ENCODE peak calls at places on chromosome 9, in eight cellular contexts. N is activated naive CD8-positive, alpha-beta T cell treated with anti-CD3 and anti-CD28 coated beads, Interleukin-2, amount 50 U/mL, for 24 hours; F is renal cortical epithelial cell; O is ACHN; E is right cardiac atrium; I is cardiac fibroblast; G is ascending aorta; D is stimulated activated CD8-positive, alpha-beta memory T cell treated with anti-CD3 and anti-CD28 coated beads, Interleukin-4, amount 100 ng/mL, for 24 hours. J is an unnamed sample.

GRCh38 chr9:116491659-116492058 is 195.4 kb upstream of the TRIM32 start:
- DNase-seq in N (no peak), F (no peak), O (no peak), E (no peak), I (no peak), G (no peak), D (no peak), J (no peak)

GRCh38 chr9:37840560-37841194 is 40.1 kb downstream of the DCAF10 start:
- DNase-seq in N (peak; percentile 16), F (peak; percentile 70), O (peak; percentile 46), E (no peak), I (peak; percentile 82), G (no peak), D (no peak), J (no peak)

GRCh38 chr9:108569624-108570023 is 286.2 kb downstream of the ACTL7B start:
- DNase-seq in N (no peak), F (no peak), O (no peak), E (no peak), I (peak; percentile 56), G (no peak), D (no peak), J (no peak)

GRCh38 chr9:132670816-132671371 is 630 bp downstream of the GTF3C4 start:
- DNase-seq in N (peak; percentile 55), F (no peak), O (peak; percentile 27), E (peak; percentile 52), I (peak; percentile 36), G (no peak), D (peak; percentile 28), J (no peak)

GRCh38 chr9:106084702-106085101 is 390.4 kb downstream of the TMEM38B start:
- DNase-seq in N (no peak), F (no peak), O (no peak), E (no peak), I (no peak), G (no peak), D (no peak), J (no peak)

GRCh38 chr9:136482046-136482792 is 621 bp downstream of the SEC16A start:
- DNase-seq in N (peak; percentile 23), F (peak; percentile 34), O (peak; percentile 34), E (no peak), I (peak; percentile 54), G (no peak), D (no peak), J (no peak)

GRCh38 chr9:75461188-75461587 is 372.9 kb downstream of the OSTF1 start:
- DNase-seq in N (no peak), F (no peak), O (no peak), E (no peak), I (no peak), G (no peak), D (no peak), J (no peak)

GRCh38 chr9:98791147-98792095 is 4.9 kb downstream of the ANKS6 start:
- DNase-seq in N (peak; percentile 76), F (peak; percentile 97), O (peak; percentile 92), E (peak; percentile 93), I (peak; percentile 96), G (peak; percentile 63), D (peak; percentile 38), J (peak; percentile 87)

GRCh38 chr9:15277400-15278137 is 29.4 kb downstream of the TTC39B start:
- DNase-seq in N (no peak), F (peak; percentile 78), O (peak; percentile 43), E (no peak), I (peak; percentile 52), G (no peak), D (no peak), J (no peak)

GRCh38 chr9:10062629-10063395 is 550.0 kb downstream of the PTPRD start:
- DNase-seq in N (no peak), F (peak; percentile 90), O (no peak), E (no peak), I (no peak), G (no peak), D (no peak), J (no peak)

GRCh38 chr9:126157826-126158431 is 168.7 kb upstream of the MVB12B start:
- DNase-seq in N (no peak), F (no peak), O (no peak), E (no peak), I (no peak), G (no peak), D (no peak), J (no peak)

GRCh38 chr9:70902705-70903131 is 218.7 kb downstream of the TRPM3 start:
- DNase-seq in N (no peak), F (peak; percentile 100), O (peak; percentile 96), E (peak; percentile 56), I (peak; percentile 99), G (no peak), D (no peak), J (no peak)

J was measured in Right ventricle myocardium inferior.